ENCODE peak calls at places on chromosomes 1 and 21, in five cellular contexts. S is suprapubic skin, M is A549, N is tibial nerve, C is K562. R is an unnamed sample.

GRCh38 chr1:196381544-196381943 is 226.7 kb downstream of the KCNT2 start:
- DNase-seq in S (no peak), M (no peak), N (no peak), C (no peak), R (no peak)

GRCh38 chr1:177334276-177334675 is 163.5 kb downstream of the BRINP2 start:
- DNase-seq in S (no peak), M (peak; percentile 18), N (no peak), C (no peak), R (no peak)

GRCh38 chr1:218346391-218347204 is 1.5 kb downstream of the TGFB2 start:
- DNase-seq in S (peak; percentile 80), M (no peak), N (no peak), C (no peak), R (no peak)

GRCh38 chr21:27802816-27803475 is 836.1 kb upstream of the ADAMTS5 start:
- DNase-seq in S (no peak), M (peak; percentile 16), N (no peak), C (peak; percentile 40), R (peak; percentile 39)

GRCh38 chr1:248858891-248859889 is at the start of gene ZNF692:
- DNase-seq in S (peak; percentile 98), M (peak; percentile 99), N (peak; percentile 95), C (peak; percentile 97), R (peak; percentile 98)

GRCh38 chr21:29155118-29155932 is 24.9 kb downstream of the MAP3K7CL start:
- DNase-seq in S (no peak), M (no peak), N (peak; percentile 23), C (no peak), R (no peak)

GRCh38 chr1:59143824-59144223 is 153.1 kb upstream of the FGGY start:
- DNase-seq in S (no peak), M (no peak), N (no peak), C (no peak), R (no peak)

GRCh38 chr1:14855824-14856223 is 257.3 kb downstream of the KAZN start:
- DNase-seq in S (no peak), M (no peak), N (no peak), C (no peak), R (no peak)

GRCh38 chr1:67748630-67749029 is 63.6 kb downstream of the GADD45A start:
- DNase-seq in S (no peak), M (peak; percentile 59), N (no peak), C (no peak), R (no peak)

GRCh38 chr1:42044346-42044745 is 108.9 kb upstream of the GUCA2B start:
- DNase-seq in S (no peak), M (no peak), N (no peak), C (no peak), R (no peak)

GRCh38 chr1:204712718-204713430 is 27.3 kb upstream of the LRRN2 start:
- DNase-seq in S (no peak), M (no peak), N (no peak), C (no peak), R (no peak)

GRCh38 chr1:204711103-204711946 is 25.8 kb upstream of the LRRN2 start:
- DNase-seq in S (no peak), M (no peak), N (no peak), C (peak; percentile 85), R (no peak)

GRCh38 chr1:204713541-204713940 is 28.0 kb upstream of the LRRN2 start:
- DNase-seq in S (no peak), M (no peak), N (no peak), C (no peak), R (no peak)

GRCh38 chr1:204709960-204710912 is 24.7 kb upstream of the LRRN2 start:
- DNase-seq in S (no peak), M (no peak), N (no peak), C (no peak), R (no peak)

GRCh38 chr1:204711947-204712701 is 26.6 kb upstream of the LRRN2 start:
- DNase-seq in S (no peak), M (no peak), N (no peak), C (no peak), R (peak; percentile 56)
- TF ChIP-seq EP300 in S (no peak), M (no peak), N (no peak), C (no peak), R (no peak)

DNA sequence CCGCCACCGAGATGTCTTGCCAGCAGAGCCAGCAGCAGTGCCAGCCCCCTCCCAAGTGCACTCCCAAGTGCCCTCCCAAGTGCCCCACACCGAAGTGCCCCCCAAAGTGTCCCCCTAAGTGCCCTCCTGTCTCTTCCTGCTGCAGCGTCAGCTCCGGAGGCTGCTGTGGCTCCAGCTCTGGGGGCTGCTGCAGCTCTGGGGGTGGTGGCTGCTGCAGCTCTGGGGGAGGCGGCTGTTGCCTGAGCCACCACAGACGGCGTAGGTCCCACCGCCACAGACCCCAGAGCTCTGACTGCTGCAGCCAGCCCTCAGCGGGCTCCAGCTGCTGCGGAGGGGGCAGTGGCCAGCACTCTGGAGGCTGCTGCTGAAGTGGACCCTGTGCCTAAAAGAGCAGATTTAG is 1.4 kb downstream of the LCE1F start:
- DNase-seq in S (no peak), M (no peak), N (no peak), C (no peak), R (no peak)
- H3K9me3 ChIP-seq in S (no peaks in the 10 kb centered on the region), M (no peaks in the 10 kb centered on the region), N (no peaks in the 10 kb centered on the region), C (no peaks in the 10 kb centered on the region), R (no peaks in the 10 kb centered on the region)

GRCh38 chr1:40187399-40187798 is 26.2 kb downstream of the RLF start:
- DNase-seq in S (no peak), M (no peak), N (no peak), C (no peak), R (no peak)

GRCh38 chr1:40182956-40183710 is 21.9 kb downstream of the RLF start:
- DNase-seq in S (no peak), M (peak; percentile 39), N (no peak), C (peak; percentile 36), R (no peak)

GRCh38 chr1:40184193-40184592 is 23.0 kb downstream of the RLF start:
- DNase-seq in S (no peak), M (no peak), N (no peak), C (peak; percentile 25), R (no peak)

GRCh38 chr1:40185951-40186864 is 25.0 kb downstream of the RLF start:
- DNase-seq in S (no peak), M (no peak), N (no peak), C (no peak), R (peak; percentile 10)
- TF ChIP-seq EP300 in S (no peak), M (no peak), N (no peak), C (no peak), R (no peak)

DNA sequence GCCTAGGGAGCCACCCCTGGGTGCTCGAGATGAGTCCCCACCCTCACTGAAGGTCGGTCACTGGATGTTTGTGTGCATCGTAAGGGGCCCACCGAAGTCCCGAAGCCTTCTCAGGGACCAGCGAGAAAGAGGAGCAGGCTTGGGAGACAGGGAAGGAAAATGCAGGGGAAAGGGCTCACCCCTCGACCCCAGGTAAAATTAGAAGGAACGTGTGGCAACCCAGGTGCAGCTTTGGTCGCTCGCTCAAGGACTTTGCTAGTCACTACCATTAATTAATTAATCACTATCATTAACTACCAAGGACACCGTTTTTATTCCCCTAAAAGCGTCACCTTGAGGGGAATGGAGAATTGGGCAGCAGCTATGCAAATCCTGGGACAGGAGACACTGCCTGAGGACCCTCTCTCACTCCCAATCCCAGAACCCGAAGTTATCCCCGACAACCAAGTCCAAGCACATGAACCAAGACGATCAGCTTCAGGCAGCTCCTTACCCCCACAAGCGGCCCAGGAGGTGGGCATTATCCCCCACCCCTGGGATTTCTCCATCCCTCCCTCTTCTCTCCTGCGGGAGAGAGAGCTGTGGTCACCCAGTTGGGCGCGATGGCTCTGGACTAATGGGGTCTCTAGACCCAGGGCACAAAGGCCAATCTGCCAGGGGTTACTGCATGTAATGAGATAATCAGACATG is 4.2 kb upstream of the SIM2 start:
- DNase-seq in S (no peak), M (no peak), N (no peak), C (no peak), R (no peak)
- H3K9me3 ChIP-seq in S (no peaks in the 10 kb centered on the region), M (no peaks in the 10 kb centered on the region), N (no peaks in the 10 kb centered on the region), C (no peaks in the 10 kb centered on the region), R (no peaks in the 10 kb centered on the region)

DNA sequence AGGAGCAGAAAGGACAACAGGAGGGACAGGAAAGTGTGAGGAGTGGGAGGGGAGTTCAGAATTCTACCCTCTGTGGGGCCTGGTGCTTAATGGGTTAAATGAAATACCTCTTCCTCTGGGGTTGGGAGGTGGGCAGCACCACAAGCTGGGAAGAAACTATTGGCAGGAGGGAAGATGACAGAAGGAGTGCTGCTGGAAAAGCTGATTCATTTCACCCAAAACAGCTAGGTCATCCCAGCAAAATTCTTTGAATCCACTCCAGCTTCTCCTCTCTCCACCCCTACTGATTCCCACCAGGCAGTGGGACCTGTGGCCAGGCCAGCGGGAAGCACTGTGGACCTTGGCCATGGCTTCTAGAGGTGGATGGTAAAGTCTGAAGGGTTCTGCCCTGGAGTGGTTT is 12.8 kb downstream of the BCAN start:
- DNase-seq in S (no peak), M (no peak), N (no peak), C (no peak), R (no peak)
- TF ChIP-seq EP300 in S (no peak), M (no peak), N (no peak), C (no peak), R (no peak)

GRCh38 chr1:189921613-189922012 is 556.1 kb downstream of the BRINP3 start:
- DNase-seq in S (no peak), M (no peak), N (no peak), C (no peak), R (no peak)
- H3K9me3 ChIP-seq in S (peaks cover 13% of the 10 kb centered on the region), M (peaks cover 5% of the 10 kb centered on the region), N (no peaks in the 10 kb centered on the region), C (no peaks in the 10 kb centered on the region), R (peaks cover 11% of the 10 kb centered on the region)

DNA sequence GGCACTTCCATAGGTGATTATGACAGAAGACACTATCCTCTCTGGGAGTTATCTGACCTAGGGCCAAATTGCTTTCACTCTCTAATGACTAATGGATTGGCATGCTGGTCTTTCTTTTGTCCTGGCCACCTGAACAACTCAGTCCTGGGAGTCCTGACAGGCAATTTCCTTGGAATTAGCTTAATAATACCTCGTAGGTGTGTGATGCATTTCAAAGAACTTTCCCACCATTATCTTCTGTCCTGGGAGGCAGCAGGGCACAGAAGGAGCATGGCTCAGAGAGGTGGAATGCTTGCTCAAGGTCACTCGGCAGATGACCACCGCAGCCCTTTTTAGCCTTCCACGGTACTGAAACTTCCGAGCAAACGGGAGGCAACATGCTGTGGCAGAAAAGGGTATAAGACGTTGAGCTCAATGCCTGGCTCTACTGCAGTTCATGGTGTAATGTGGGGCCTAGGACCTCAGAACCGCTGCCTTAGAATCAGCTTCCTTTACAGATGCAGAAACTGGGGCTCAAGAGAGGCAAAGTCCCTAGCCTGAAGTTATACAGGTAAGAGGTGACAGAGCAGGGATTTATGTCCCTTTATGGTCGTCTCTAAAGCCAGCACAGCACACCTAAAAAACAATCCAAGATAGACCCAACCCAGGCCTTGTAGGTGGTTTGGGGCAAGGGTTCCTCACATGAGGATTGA is 3.2 kb downstream of the ID3 start:
- DNase-seq in S (no peak), M (peak; percentile 87), N (no peak), C (no peak), R (peak; percentile 54)
- TF ChIP-seq EP300 in S (no peak), M (peak; percentile 34), N (no peak), C (no peak), R (no peak)

DNA sequence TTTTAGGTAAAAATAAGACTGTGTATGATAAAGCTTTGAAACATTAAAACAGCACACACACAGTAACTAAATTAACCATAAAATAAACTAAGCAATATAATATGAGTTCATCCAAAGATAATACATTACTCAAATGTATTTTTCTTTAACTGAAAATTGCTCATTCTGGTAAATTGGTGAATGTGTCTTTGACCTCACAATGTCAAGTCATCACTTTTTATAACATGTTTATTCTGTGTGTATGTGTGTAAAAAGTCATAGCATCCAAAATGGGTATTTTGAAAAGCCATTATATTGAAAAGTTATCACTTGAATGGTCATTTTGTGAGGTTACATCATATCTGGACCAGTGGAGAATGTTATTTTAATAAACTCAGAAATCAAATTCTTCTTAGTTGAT is 724.6 kb downstream of the ADGRL2 start:
- DNase-seq in S (no peak), M (no peak), N (no peak), C (no peak), R (no peak)
- H3K9me3 ChIP-seq in S (no peaks in the 10 kb centered on the region), M (no peaks in the 10 kb centered on the region), N (no peaks in the 10 kb centered on the region), C (no peaks in the 10 kb centered on the region), R (no peaks in the 10 kb centered on the region)